ENCODE peak calls at places on chromosome 12, in eight cellular contexts. S is neural crest cell, G is tibial nerve, P is heart right ventricle, V is stomach, W is A673, U is AG10803, N is keratinocyte. M is an unnamed sample.

GRCh38 chr12:92108651-92109050 is 37.0 kb downstream of the BTG1 start:
- DNase-seq in S (no peak), G (no peak), P (no peak), V (no peak), W (peak; percentile 79), U (peak; percentile 85), N (no peak), M (peak; percentile 56)

GRCh38 chr12:15796493-15797141 is 7.4 kb upstream of the EPS8 start:
- DNase-seq in S (no peak), G (no peak), P (no peak), V (no peak), W (no peak), U (peak; percentile 53), N (no peak), M (no peak)

GRCh38 chr12:7638064-7638763 is 27.5 kb downstream of the APOBEC1 start:
- DNase-seq in S (peak; percentile 9), G (no peak), P (no peak), V (no peak), W (no peak), U (no peak), N (no peak), M (no peak)

GRCh38 chr12:26790645-26790994 is 42.4 kb downstream of the ITPR2 start:
- DNase-seq in S (no peak), G (no peak), P (no peak), V (no peak), W (no peak), U (no peak), N (no peak), M (no peak)

GRCh38 chr12:76909290-76909689 is 30.5 kb upstream of the CSRP2 start:
- DNase-seq in S (no peak), G (no peak), P (no peak), V (no peak), W (peak; percentile 52), U (no peak), N (no peak), M (no peak)

GRCh38 chr12:117032593-117033381 is 66.4 kb downstream of the TESC start:
- DNase-seq in S (no peak), G (no peak), P (no peak), V (peak; percentile 25), W (no peak), U (peak; percentile 12), N (no peak), M (peak; percentile 44)

GRCh38 chr12:127482950-127483349 is 784.0 kb upstream of the TMEM132C start:
- DNase-seq in S (no peak), G (no peak), P (no peak), V (no peak), W (no peak), U (no peak), N (no peak), M (no peak)

GRCh38 chr12:88035907-88036289 is 6.7 kb upstream of the C12orf50 start:
- DNase-seq in S (no peak), G (no peak), P (no peak), V (no peak), W (no peak), U (no peak), N (no peak), M (no peak)

GRCh38 chr12:99810718-99811593 is 163.4 kb downstream of the GARIN6 start:
- DNase-seq in S (no peak), G (no peak), P (no peak), V (no peak), W (peak; percentile 71), U (peak; percentile 29), N (no peak), M (peak; percentile 24)

GRCh38 chr12:89345830-89346740 is 6.2 kb downstream of the DUSP6 start:
- DNase-seq in S (peak; percentile 58), G (no peak), P (peak; percentile 33), V (peak; percentile 34), W (peak; percentile 99), U (peak; percentile 59), N (no peak), M (peak; percentile 77)

GRCh38 chr12:42143401-42144173 is 1.1 kb downstream of the GXYLT1 start:
- DNase-seq in S (no peak), G (no peak), P (no peak), V (no peak), W (peak; percentile 35), U (peak; percentile 29), N (no peak), M (peak; percentile 47)

GRCh38 chr12:24743891-24744793 is 204.8 kb downstream of the BCAT1 start:
- DNase-seq in S (no peak), G (no peak), P (no peak), V (no peak), W (no peak), U (peak; percentile 2), N (no peak), M (no peak)

GRCh38 chr12:83084516-83085234 is 398.0 kb downstream of the TMTC2 start:
- DNase-seq in S (no peak), G (no peak), P (no peak), V (no peak), W (no peak), U (no peak), N (no peak), M (no peak)

GRCh38 chr12:92899388-92900001 is 29.6 kb downstream of the EEA1 start:
- DNase-seq in S (no peak), G (peak; percentile 63), P (peak; percentile 39), V (peak; percentile 34), W (peak; percentile 84), U (peak; percentile 99), N (peak; percentile 75), M (peak; percentile 97)

GRCh38 chr12:52645982-52646381 is 6.0 kb downstream of the KRT2 start:
- DNase-seq in S (no peak), G (no peak), P (no peak), V (no peak), W (no peak), U (no peak), N (no peak), M (no peak)

GRCh38 chr12:23525450-23526072 is 423.9 kb downstream of the SOX5 start:
- DNase-seq in S (no peak), G (no peak), P (no peak), V (no peak), W (no peak), U (no peak), N (peak; percentile 32), M (no peak)

GRCh38 chr12:26369588-26369987 is 174.2 kb downstream of the SSPN start:
- DNase-seq in S (no peak), G (no peak), P (no peak), V (no peak), W (peak; percentile 41), U (peak; percentile 75), N (no peak), M (peak; percentile 83)

GRCh38 chr12:78878447-78878846 is 13.9 kb downstream of the SYT1 start:
- DNase-seq in S (no peak), G (no peak), P (no peak), V (no peak), W (no peak), U (no peak), N (no peak), M (no peak)

GRCh38 chr12:105369014-105369413 is 38.5 kb downstream of the C12orf75 start:
- DNase-seq in S (no peak), G (no peak), P (no peak), V (no peak), W (no peak), U (peak; percentile 84), N (no peak), M (peak; percentile 66)
- TF ChIP-seq CTCF in S (no peak), G (no peak), P (no peak), V (no peak), W (peak; percentile 8), U (peak; percentile 62), N (peak; percentile 10), M (peak; percentile 32)

GRCh38 chr12:8780389-8780788 is 42.0 kb upstream of the A2ML1 start:
- DNase-seq in S (no peak), G (no peak), P (no peak), V (no peak), W (peak; percentile 51), U (peak; percentile 35), N (peak; percentile 21), M (peak; percentile 55)
- TF ChIP-seq CTCF in S (peak; percentile 78), G (peak; percentile 32), P (peak; percentile 55), V (no peak), W (peak; percentile 54), U (peak; percentile 47), N (peak; percentile 37), M (peak; percentile 40)

DNA sequence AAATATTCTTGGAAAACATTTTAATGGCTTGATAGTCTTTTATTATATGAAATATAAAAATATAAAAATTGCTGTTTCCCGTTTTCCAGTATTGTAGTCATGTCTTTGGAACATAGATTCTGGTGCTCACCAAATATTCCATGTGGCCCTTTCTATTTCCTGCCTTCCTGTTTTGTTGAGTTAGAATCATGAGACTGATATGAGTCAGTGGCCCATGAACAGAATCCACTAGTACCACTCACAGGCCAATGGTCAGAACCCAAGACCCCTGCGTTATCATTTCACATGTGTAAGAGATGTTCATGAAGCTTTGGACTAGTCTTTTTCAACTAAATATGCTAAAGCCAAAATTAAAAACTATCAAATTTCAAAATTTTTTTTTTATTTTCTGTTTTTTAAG is 56.9 kb downstream of the BICD1 start:
- DNase-seq in S (no peak), G (no peak), P (no peak), V (no peak), W (no peak), U (no peak), N (no peak), M (no peak)
- TF ChIP-seq CTCF in S (no peak), G (no peak), P (no peak), V (no peak), W (no peak), U (no peak), N (no peak), M (no peak)

GRCh38 chr12:115090783-115091182 is 406.8 kb upstream of the TBX3 start:
- DNase-seq in S (no peak), G (no peak), P (no peak), V (no peak), W (no peak), U (no peak), N (no peak), M (no peak)
- TF ChIP-seq CTCF in S (no peak), G (no peak), P (no peak), V (no peak), W (no peak), U (no peak), N (no peak), M (no peak)

M was measured in astrocyte of the spinal cord.